ENCODE peak calls at places on chromosome X, in six cellular contexts. Q, S, I, H, W and T are unnamed samples.
A peak's percentile ranks its signal among the peaks of the same experiment; 100 is the strongest.

GRCh38 chrX:129980540-129981206 is 1.8 kb upstream of the BCORL1 start:
- DNase-seq in Q (no peak), S (peak; percentile 59), I (no peak), H (peak; percentile 31), W (no peak), T (no peak)

GRCh38 chrX:17778984-17779383 is 41.7 kb downstream of the SCML1 start:
- DNase-seq in Q (no peak), S (no peak), I (no peak), H (no peak), W (no peak), T (no peak)

GRCh38 chrX:132983496-132983895 is 25.1 kb upstream of the HS6ST2 start:
- DNase-seq in Q (no peak), S (no peak), I (no peak), H (no peak), W (no peak), T (no peak)

GRCh38 chrX:18290200-18290599 is 64.3 kb downstream of the SCML2 start:
- DNase-seq in Q (peak; percentile 6), S (no peak), I (no peak), H (peak; percentile 42), W (peak; percentile 3), T (no peak)

GRCh38 chrX:107684956-107685385 is 56.7 kb downstream of the PRPS1 start:
- DNase-seq in Q (no peak), S (peak; percentile 78), I (no peak), H (peak; percentile 80), W (peak; percentile 67), T (no peak)

GRCh38 chrX:16785247-16786138 is 773 bp upstream of the TXLNG start:
- DNase-seq in Q (no peak), S (no peak), I (no peak), H (no peak), W (no peak), T (no peak)

GRCh38 chrX:68631331-68631730 is 16.1 kb upstream of the STARD8 start:
- DNase-seq in Q (no peak), S (no peak), I (no peak), H (no peak), W (no peak), T (no peak)

GRCh38 chrX:103845165-103845653 is 13.2 kb upstream of the RAB9B start:
- DNase-seq in Q (peak; percentile 30), S (peak; percentile 72), I (peak; percentile 78), H (peak; percentile 66), W (peak; percentile 62), T (peak; percentile 62)

GRCh38 chrX:41025926-41026325 is 59.3 kb upstream of the USP9X start:
- DNase-seq in Q (no peak), S (peak; percentile 60), I (peak; percentile 16), H (peak; percentile 41), W (no peak), T (no peak)

GRCh38 chrX:9532349-9532748 is 67.5 kb downstream of the TBL1X start:
- DNase-seq in Q (no peak), S (no peak), I (peak; percentile 23), H (no peak), W (no peak), T (no peak)

GRCh38 chrX:3145716-3146115 is 104.4 kb downstream of the ARSF start:
- DNase-seq in Q (no peak), S (no peak), I (peak; percentile 23), H (peak; percentile 12), W (no peak), T (no peak)

GRCh38 chrX:46386511-46386910 is 158.7 kb downstream of the ZNF674 start:
- DNase-seq in Q (no peak), S (no peak), I (no peak), H (no peak), W (no peak), T (no peak)

GRCh38 chrX:140503714-140504351 is 1.0 kb downstream of the SOX3 start:
- DNase-seq in Q (no peak), S (peak; percentile 39), I (peak; percentile 7), H (peak; percentile 61), W (peak; percentile 25), T (no peak)

GRCh38 chrX:18714910-18715309 is 7.5 kb downstream of the PPEF1 start:
- DNase-seq in Q (no peak), S (no peak), I (no peak), H (no peak), W (peak; percentile 9), T (no peak)

GRCh38 chrX:44621088-44621487 is 78.4 kb upstream of the FUNDC1 start:
- DNase-seq in Q (no peak), S (no peak), I (no peak), H (no peak), W (no peak), T (no peak)

DNA sequence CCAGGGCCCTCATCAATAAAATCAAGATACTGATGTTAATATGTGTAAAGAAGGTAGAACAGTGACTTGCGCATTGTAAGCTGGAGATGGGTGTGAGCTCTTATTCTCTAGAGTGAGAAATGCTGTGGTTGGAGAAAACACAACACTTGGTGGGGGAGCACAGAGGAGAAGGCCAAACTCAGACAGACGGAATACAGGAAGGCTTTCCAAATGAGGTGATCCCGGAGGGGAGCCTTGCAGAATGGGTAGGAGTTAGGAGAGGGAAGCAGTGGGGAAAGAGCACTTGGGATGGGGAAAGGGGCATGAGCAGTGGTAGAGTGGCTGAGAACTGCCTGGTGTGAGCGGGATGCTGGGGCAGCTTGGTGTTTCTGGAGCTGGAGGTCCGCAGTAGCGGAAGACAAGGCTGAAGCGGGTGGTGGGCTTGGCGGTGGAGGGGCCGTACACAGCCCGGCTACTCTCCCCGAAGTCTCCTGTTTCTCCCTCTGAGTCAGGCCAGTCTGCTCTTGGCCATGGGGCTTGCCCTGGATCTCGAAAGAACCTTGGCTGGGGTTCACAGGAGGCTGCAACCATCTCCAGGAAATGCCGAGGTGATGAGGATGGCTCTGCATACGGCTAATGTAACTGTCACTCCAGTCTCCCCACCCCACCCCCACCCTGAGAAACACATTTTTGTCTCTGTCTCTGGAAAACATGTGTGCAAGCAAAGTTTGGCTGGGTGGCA is 11.3 kb upstream of the PLAC1 start:
- DNase-seq in Q (no peak), S (no peak), I (peak; percentile 93), H (peak; percentile 60), W (peak; percentile 94), T (no peak)
- H4K8ac ChIP-seq in Q (no peak overlapping the region), S (no peak overlapping the region), I (peak overlapping the region; percentile 98), H (no peak overlapping the region), W (peak overlapping the region; percentile 95), T (no peak overlapping the region)

GRCh38 chrX:153726286-153727107 is 1.8 kb downstream of the ABCD1 start:
- DNase-seq in Q (peak; percentile 68), S (peak; percentile 82), I (peak; percentile 52), H (peak; percentile 96), W (peak; percentile 77), T (peak; percentile 38)
- H4K8ac ChIP-seq in Q (no peak overlapping the region), S (no peak overlapping the region), I (peak overlapping the region; percentile 85), H (no peak overlapping the region), W (peak overlapping the region; percentile 92), T (no peak overlapping the region)

DNA sequence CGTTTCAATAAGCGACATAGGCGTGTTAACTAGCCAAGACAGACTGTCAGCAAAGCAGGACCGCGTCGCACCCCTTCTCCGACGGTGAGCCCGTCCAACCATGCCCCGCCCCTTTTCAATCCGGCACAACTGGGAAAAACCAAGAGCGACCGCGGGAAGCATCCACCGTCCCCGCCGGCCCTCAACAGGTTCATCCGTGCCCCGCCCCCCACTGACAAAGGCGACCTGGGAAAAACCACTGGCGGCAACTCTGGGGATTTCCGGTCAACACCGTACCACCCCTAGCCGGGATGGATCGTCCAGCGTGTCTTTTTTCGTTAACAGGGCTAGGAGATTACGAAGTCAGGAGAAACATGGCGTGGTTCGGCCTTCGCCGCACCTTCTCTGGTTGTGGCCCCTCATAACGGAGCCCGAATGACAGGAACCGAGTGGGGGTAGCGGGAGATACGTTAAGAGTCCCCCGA is 379 bp downstream of the TIMM17B start:
- DNase-seq in Q (peak; percentile 72), S (peak; percentile 85), I (peak; percentile 66), H (peak; percentile 91), W (peak; percentile 88), T (no peak)
- H4K8ac ChIP-seq in Q (no peak overlapping the region), S (no peak overlapping the region), I (peak overlapping the region; percentile 71), H (no peak overlapping the region), W (peak overlapping the region; percentile 67), T (peak overlapping the region; percentile 90)

GRCh38 chrX:50812995-50813842 is 775 bp downstream of the SHROOM4 start:
- DNase-seq in Q (peak; percentile 15), S (peak; percentile 36), I (peak; percentile 46), H (peak; percentile 63), W (peak; percentile 67), T (no peak)

GRCh38 chrX:50814701-50815476 is 895 bp upstream of the SHROOM4 start:
- DNase-seq in Q (no peak), S (no peak), I (peak; percentile 31), H (no peak), W (peak; percentile 68), T (no peak)

GRCh38 chrX:50818986-50819385 is 5.0 kb upstream of the SHROOM4 start:
- DNase-seq in Q (no peak), S (no peak), I (peak; percentile 33), H (no peak), W (no peak), T (no peak)

DNA sequence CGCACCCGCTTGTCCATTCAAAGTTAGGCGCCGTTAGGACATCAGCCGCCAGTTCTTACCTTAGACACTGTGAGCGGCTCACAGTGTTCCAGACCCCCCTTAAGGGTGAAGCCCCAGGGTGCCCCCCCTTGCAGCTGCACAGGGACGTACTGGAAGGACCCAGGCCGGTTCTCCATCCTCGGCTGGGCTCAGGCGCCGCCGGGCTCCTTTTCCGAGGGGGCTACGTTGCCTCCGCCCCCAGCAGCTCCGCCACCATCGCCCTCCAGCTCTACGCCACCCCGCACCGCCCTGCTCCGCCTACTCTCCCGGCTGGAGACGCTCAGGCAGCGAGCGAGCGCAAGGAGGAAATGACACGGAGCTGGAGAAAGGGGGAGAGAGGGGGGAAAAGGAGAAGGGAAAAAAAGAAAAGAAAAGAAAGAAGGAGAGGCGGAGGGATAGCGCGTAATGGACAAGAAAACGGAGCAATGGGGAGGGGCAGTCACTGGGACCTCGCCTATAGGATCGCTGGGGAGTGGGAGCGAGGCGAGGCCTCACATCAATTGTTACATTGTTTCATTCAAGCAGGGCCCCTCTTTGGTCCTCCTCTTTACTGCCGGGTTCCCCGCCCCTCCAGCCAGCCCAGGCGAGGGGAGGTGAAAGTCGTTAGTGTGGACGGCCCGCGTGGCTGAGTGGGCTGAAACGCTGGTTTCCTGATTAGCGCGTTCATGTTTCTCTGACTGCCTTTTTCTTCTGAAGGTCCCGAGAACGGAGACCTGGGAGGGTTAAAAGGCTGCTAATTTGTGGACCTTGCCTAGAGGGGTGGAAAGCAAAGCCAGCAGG is at the start of gene SHROOM4:
- DNase-seq in Q (peak; percentile 63), S (peak; percentile 87), I (peak; percentile 58), H (peak; percentile 78), W (peak; percentile 83), T (peak; percentile 50)
- H4K8ac ChIP-seq in Q (no peak within 1 kb of the TSS), S (no peak within 1 kb of the TSS), I (peak within 1 kb of the TSS; percentile 84), H (no peak within 1 kb of the TSS), W (peak within 1 kb of the TSS; percentile 72), T (peak within 1 kb of the TSS; percentile 51)

GRCh38 chrX:40009462-40009851 is 88.3 kb downstream of the BCOR start:
- DNase-seq in Q (no peak), S (peak; percentile 60), I (no peak), H (peak; percentile 55), W (peak; percentile 36), T (peak; percentile 53)
- H4K8ac ChIP-seq in Q (peak overlapping the region; percentile 92), S (no peak overlapping the region), I (no peak overlapping the region), H (no peak overlapping the region), W (peak overlapping the region; percentile 66), T (no peak overlapping the region)

GRCh38 chrX:154356596-154356995 is 17.8 kb downstream of the FLNA start:
- DNase-seq in Q (no peak), S (no peak), I (no peak), H (no peak), W (no peak), T (no peak)
- H4K8ac ChIP-seq in Q (no peak overlapping the region), S (no peak overlapping the region), I (no peak overlapping the region), H (no peak overlapping the region), W (no peak overlapping the region), T (no peak overlapping the region)